ENCODE peak calls at places on chromosomes 11 and 22, in seven cellular contexts. One of them, this sample, is unnamed.
A peak's percentile ranks its signal among the peaks of the same experiment; 100 is the strongest.

GRCh38 chr11:95089620-95090542 is at the start of gene ENDOD1:
- DNase-seq in cardiac fibroblast: peak; percentile 81
- DNase-seq in suprapubic skin: peak; percentile 89
- DNase-seq in brain microvascular endothelial cell: peak; percentile 65
- DNase-seq in OCI-LY7: peak; percentile 88
- DNase-seq in bronchial epithelial cell: peak; percentile 70
- DNase-seq in mammary epithelial cell: peak; percentile 83
- DNase-seq in this sample: peak; percentile 90

GRCh38 chr11:128342511-128343133 is 244.7 kb downstream of the ETS1 start:
- DNase-seq in brain microvascular endothelial cell: peak; percentile 79
- DNase-seq in cardiac fibroblast: peak; percentile 97
- DNase-seq in mammary epithelial cell: peak; percentile 26
- DNase-seq in bronchial epithelial cell: peak; percentile 93
- DNase-seq in OCI-LY7: peak; percentile 42
- DNase-seq in suprapubic skin: no peak
- DNase-seq in this sample: peak; percentile 81

GRCh38 chr22:37126383-37126782 is 16.9 kb upstream of the TMPRSS6 start:
- DNase-seq in OCI-LY7: no peak
- DNase-seq in mammary epithelial cell: no peak
- DNase-seq in cardiac fibroblast: peak; percentile 8
- DNase-seq in suprapubic skin: no peak
- DNase-seq in bronchial epithelial cell: no peak
- DNase-seq in brain microvascular endothelial cell: no peak
- DNase-seq in this sample: peak; percentile 68

GRCh38 chr11:34185926-34186841 is 80.8 kb downstream of the NAT10 start:
- DNase-seq in OCI-LY7: no peak
- DNase-seq in bronchial epithelial cell: peak; percentile 43
- DNase-seq in mammary epithelial cell: no peak
- DNase-seq in cardiac fibroblast: no peak
- DNase-seq in suprapubic skin: no peak
- DNase-seq in brain microvascular endothelial cell: no peak
- DNase-seq in this sample: no peak

GRCh38 chr11:128437137-128437536 is 150.2 kb downstream of the ETS1 start:
- DNase-seq in cardiac fibroblast: peak; percentile 52
- DNase-seq in brain microvascular endothelial cell: peak; percentile 60
- DNase-seq in suprapubic skin: no peak
- DNase-seq in bronchial epithelial cell: no peak
- DNase-seq in OCI-LY7: no peak
- DNase-seq in mammary epithelial cell: no peak
- DNase-seq in this sample: no peak

GRCh38 chr22:22753526-22754267 is 109.3 kb downstream of the GGTLC2 start:
- DNase-seq in cardiac fibroblast: peak; percentile 55
- DNase-seq in brain microvascular endothelial cell: peak; percentile 12
- DNase-seq in mammary epithelial cell: peak; percentile 5
- DNase-seq in bronchial epithelial cell: peak; percentile 35
- DNase-seq in OCI-LY7: peak; percentile 86
- DNase-seq in suprapubic skin: no peak
- DNase-seq in this sample: peak; percentile 64

GRCh38 chr11:64721359-64721699 is 1.7 kb downstream of the NRXN2 start:
- DNase-seq in mammary epithelial cell: no peak
- DNase-seq in brain microvascular endothelial cell: no peak
- DNase-seq in bronchial epithelial cell: no peak
- DNase-seq in suprapubic skin: no peak
- DNase-seq in OCI-LY7: no peak
- DNase-seq in cardiac fibroblast: no peak
- DNase-seq in this sample: no peak

GRCh38 chr22:47064416-47064815 is 302.0 kb downstream of the TBC1D22A start:
- DNase-seq in brain microvascular endothelial cell: no peak
- DNase-seq in cardiac fibroblast: no peak
- DNase-seq in OCI-LY7: no peak
- DNase-seq in suprapubic skin: no peak
- DNase-seq in bronchial epithelial cell: no peak
- DNase-seq in mammary epithelial cell: no peak
- DNase-seq in this sample: no peak

GRCh38 chr22:43851058-43851978 is 11.0 kb downstream of the SULT4A1 start:
- DNase-seq in mammary epithelial cell: no peak
- DNase-seq in OCI-LY7: no peak
- DNase-seq in brain microvascular endothelial cell: no peak
- DNase-seq in cardiac fibroblast: no peak
- DNase-seq in suprapubic skin: peak; percentile 58
- DNase-seq in bronchial epithelial cell: no peak
- DNase-seq in this sample: no peak

GRCh38 chr11:9577032-9577431 is 3.6 kb downstream of the WEE1 start:
- DNase-seq in suprapubic skin: no peak
- DNase-seq in brain microvascular endothelial cell: peak; percentile 52
- DNase-seq in mammary epithelial cell: peak; percentile 66
- DNase-seq in cardiac fibroblast: peak; percentile 72
- DNase-seq in OCI-LY7: no peak
- DNase-seq in bronchial epithelial cell: peak; percentile 74
- DNase-seq in this sample: no peak

GRCh38 chr22:41565403-41566054 is 4.7 kb downstream of the CSDC2 start:
- DNase-seq in suprapubic skin: no peak
- DNase-seq in OCI-LY7: no peak
- DNase-seq in mammary epithelial cell: peak; percentile 76
- DNase-seq in brain microvascular endothelial cell: peak; percentile 82
- DNase-seq in cardiac fibroblast: peak; percentile 85
- DNase-seq in bronchial epithelial cell: peak; percentile 74
- DNase-seq in this sample: no peak

GRCh38 chr11:14132312-14132711 is 169.8 kb downstream of the SPON1 start:
- DNase-seq in mammary epithelial cell: no peak
- DNase-seq in cardiac fibroblast: no peak
- DNase-seq in OCI-LY7: no peak
- DNase-seq in brain microvascular endothelial cell: no peak
- DNase-seq in bronchial epithelial cell: no peak
- DNase-seq in suprapubic skin: no peak
- DNase-seq in this sample: no peak

GRCh38 chr11:12606597-12606996 is 67.6 kb upstream of the TEAD1 start:
- DNase-seq in suprapubic skin: no peak
- DNase-seq in cardiac fibroblast: peak; percentile 82
- DNase-seq in OCI-LY7: no peak
- DNase-seq in brain microvascular endothelial cell: peak; percentile 58
- DNase-seq in mammary epithelial cell: no peak
- DNase-seq in bronchial epithelial cell: peak; percentile 11
- DNase-seq in this sample: no peak

GRCh38 chr22:32380991-32381390 is 23.3 kb downstream of the RFPL3 start:
- DNase-seq in mammary epithelial cell: peak; percentile 75
- DNase-seq in cardiac fibroblast: no peak
- DNase-seq in OCI-LY7: no peak
- DNase-seq in suprapubic skin: no peak
- DNase-seq in brain microvascular endothelial cell: no peak
- DNase-seq in bronchial epithelial cell: peak; percentile 68
- DNase-seq in this sample: no peak

GRCh38 chr11:7905961-7906429 is 25.1 kb downstream of the OR10A6 start:
- DNase-seq in mammary epithelial cell: peak; percentile 73
- DNase-seq in brain microvascular endothelial cell: no peak
- DNase-seq in cardiac fibroblast: no peak
- DNase-seq in OCI-LY7: no peak
- DNase-seq in suprapubic skin: no peak
- DNase-seq in bronchial epithelial cell: peak; percentile 62
- DNase-seq in this sample: no peak

GRCh38 chr11:116719102-116719501 is 53.7 kb downstream of the BUD13 start:
- DNase-seq in bronchial epithelial cell: no peak
- DNase-seq in brain microvascular endothelial cell: no peak
- DNase-seq in cardiac fibroblast: no peak
- DNase-seq in OCI-LY7: no peak
- DNase-seq in mammary epithelial cell: no peak
- DNase-seq in suprapubic skin: no peak
- DNase-seq in this sample: no peak

GRCh38 chr11:104968856-104969776 is 742 bp upstream of the CASP4 start:
- DNase-seq in brain microvascular endothelial cell: peak; percentile 5
- DNase-seq in suprapubic skin: no peak
- DNase-seq in bronchial epithelial cell: no peak
- DNase-seq in mammary epithelial cell: peak; percentile 41
- DNase-seq in cardiac fibroblast: peak; percentile 64
- DNase-seq in OCI-LY7: no peak
- DNase-seq in this sample: no peak

GRCh38 chr11:59918494-59918893 is 19.7 kb upstream of the OOSP1 start:
- DNase-seq in brain microvascular endothelial cell: peak; percentile 43
- DNase-seq in OCI-LY7: no peak
- DNase-seq in mammary epithelial cell: peak; percentile 74
- DNase-seq in cardiac fibroblast: peak; percentile 61
- DNase-seq in bronchial epithelial cell: peak; percentile 12
- DNase-seq in suprapubic skin: no peak
- DNase-seq in this sample: no peak

GRCh38 chr11:66882540-66882939 is 25.7 kb downstream of the LRFN4 start:
- DNase-seq in OCI-LY7: no peak
- DNase-seq in suprapubic skin: no peak
- DNase-seq in mammary epithelial cell: no peak
- DNase-seq in cardiac fibroblast: no peak
- DNase-seq in bronchial epithelial cell: no peak
- DNase-seq in brain microvascular endothelial cell: no peak
- DNase-seq in this sample: no peak

GRCh38 chr11:66881927-66882452 is 25.1 kb downstream of the LRFN4 start:
- DNase-seq in brain microvascular endothelial cell: no peak
- DNase-seq in OCI-LY7: no peak
- DNase-seq in suprapubic skin: no peak
- DNase-seq in mammary epithelial cell: no peak
- DNase-seq in bronchial epithelial cell: no peak
- DNase-seq in cardiac fibroblast: no peak
- DNase-seq in this sample: no peak

GRCh38 chr11:66879583-66879982 is 22.7 kb downstream of the LRFN4 start:
- DNase-seq in suprapubic skin: no peak
- DNase-seq in brain microvascular endothelial cell: no peak
- DNase-seq in cardiac fibroblast: no peak
- DNase-seq in bronchial epithelial cell: no peak
- DNase-seq in mammary epithelial cell: no peak
- DNase-seq in OCI-LY7: no peak
- DNase-seq in this sample: no peak

GRCh38 chr11:66880484-66881211 is 23.8 kb downstream of the LRFN4 start:
- DNase-seq in bronchial epithelial cell: peak; percentile 86
- DNase-seq in mammary epithelial cell: peak; percentile 92
- DNase-seq in brain microvascular endothelial cell: no peak
- DNase-seq in suprapubic skin: no peak
- DNase-seq in OCI-LY7: peak; percentile 25
- DNase-seq in cardiac fibroblast: no peak
- DNase-seq in this sample: no peak

GRCh38 chr11:66881436-66881835 is 24.6 kb downstream of the LRFN4 start:
- DNase-seq in suprapubic skin: no peak
- DNase-seq in bronchial epithelial cell: no peak
- DNase-seq in brain microvascular endothelial cell: no peak
- DNase-seq in OCI-LY7: no peak
- DNase-seq in mammary epithelial cell: no peak
- DNase-seq in cardiac fibroblast: no peak
- DNase-seq in this sample: no peak
- TF ChIP-seq CTCF in suprapubic skin: no peak
- TF ChIP-seq CTCF in bronchial epithelial cell: no peak
- TF ChIP-seq CTCF in brain microvascular endothelial cell: no peak
- TF ChIP-seq CTCF in OCI-LY7: peak; percentile 31
- TF ChIP-seq CTCF in mammary epithelial cell: no peak
- TF ChIP-seq CTCF in cardiac fibroblast: no peak
- TF ChIP-seq CTCF in this sample: no peak

GRCh38 chr11:115324569-115325432 is 179.4 kb downstream of the CADM1 start:
- DNase-seq in mammary epithelial cell: peak; percentile 50
- DNase-seq in OCI-LY7: peak; percentile 79
- DNase-seq in bronchial epithelial cell: peak; percentile 60
- DNase-seq in suprapubic skin: no peak
- DNase-seq in cardiac fibroblast: peak; percentile 50
- DNase-seq in brain microvascular endothelial cell: peak; percentile 42
- DNase-seq in this sample: peak; percentile 69
- H3K4me3 ChIP-seq in mammary epithelial cell: no peak overlapping the region
- H3K4me3 ChIP-seq in OCI-LY7: no peak overlapping the region
- H3K4me3 ChIP-seq in bronchial epithelial cell: no peak overlapping the region
- H3K4me3 ChIP-seq in suprapubic skin: no peak overlapping the region
- H3K4me3 ChIP-seq in cardiac fibroblast: no peak overlapping the region
- H3K4me3 ChIP-seq in brain microvascular endothelial cell: no peak overlapping the region
- H3K4me3 ChIP-seq in this sample: no peak overlapping the region

DNA sequence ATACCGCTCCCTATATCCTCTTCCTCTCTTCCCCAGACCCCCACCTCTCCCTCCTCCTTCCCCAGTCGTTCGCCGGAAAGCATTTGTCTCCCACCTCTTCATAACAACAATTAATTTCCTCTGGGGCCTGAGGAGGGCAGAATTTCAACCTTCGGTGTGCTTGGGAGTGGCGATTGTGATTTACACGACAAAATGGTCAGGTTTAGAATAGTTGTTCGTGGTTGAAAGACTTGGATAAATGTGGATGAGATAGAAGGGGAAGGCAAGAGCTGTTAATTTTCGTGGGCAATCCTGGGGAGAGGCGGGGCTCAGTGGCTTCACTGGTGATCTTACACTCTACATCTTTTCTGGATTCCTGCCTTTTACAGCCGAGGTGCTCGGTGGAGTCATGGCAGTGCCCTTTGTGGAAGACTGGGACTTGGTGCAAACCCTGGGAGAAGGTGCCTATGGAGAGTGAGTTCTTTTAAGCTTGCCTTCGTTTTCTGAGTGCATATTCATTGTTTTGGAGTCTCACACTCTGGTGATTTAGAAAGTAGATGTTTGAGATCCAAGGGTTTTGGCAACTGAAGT is 1.5 kb downstream of the CHEK1 start:
- DNase-seq in brain microvascular endothelial cell: no peak
- DNase-seq in bronchial epithelial cell: no peak
- DNase-seq in mammary epithelial cell: no peak
- DNase-seq in OCI-LY7: peak; percentile 77
- DNase-seq in cardiac fibroblast: no peak
- DNase-seq in suprapubic skin: no peak
- DNase-seq in this sample: peak; percentile 66
- TF ChIP-seq CTCF in brain microvascular endothelial cell: peak; percentile 65
- TF ChIP-seq CTCF in bronchial epithelial cell: peak; percentile 25
- TF ChIP-seq CTCF in mammary epithelial cell: no peak
- TF ChIP-seq CTCF in OCI-LY7: peak; percentile 75
- TF ChIP-seq CTCF in cardiac fibroblast: peak; percentile 31
- TF ChIP-seq CTCF in suprapubic skin: no peak
- TF ChIP-seq CTCF in this sample: peak; percentile 32

DNA sequence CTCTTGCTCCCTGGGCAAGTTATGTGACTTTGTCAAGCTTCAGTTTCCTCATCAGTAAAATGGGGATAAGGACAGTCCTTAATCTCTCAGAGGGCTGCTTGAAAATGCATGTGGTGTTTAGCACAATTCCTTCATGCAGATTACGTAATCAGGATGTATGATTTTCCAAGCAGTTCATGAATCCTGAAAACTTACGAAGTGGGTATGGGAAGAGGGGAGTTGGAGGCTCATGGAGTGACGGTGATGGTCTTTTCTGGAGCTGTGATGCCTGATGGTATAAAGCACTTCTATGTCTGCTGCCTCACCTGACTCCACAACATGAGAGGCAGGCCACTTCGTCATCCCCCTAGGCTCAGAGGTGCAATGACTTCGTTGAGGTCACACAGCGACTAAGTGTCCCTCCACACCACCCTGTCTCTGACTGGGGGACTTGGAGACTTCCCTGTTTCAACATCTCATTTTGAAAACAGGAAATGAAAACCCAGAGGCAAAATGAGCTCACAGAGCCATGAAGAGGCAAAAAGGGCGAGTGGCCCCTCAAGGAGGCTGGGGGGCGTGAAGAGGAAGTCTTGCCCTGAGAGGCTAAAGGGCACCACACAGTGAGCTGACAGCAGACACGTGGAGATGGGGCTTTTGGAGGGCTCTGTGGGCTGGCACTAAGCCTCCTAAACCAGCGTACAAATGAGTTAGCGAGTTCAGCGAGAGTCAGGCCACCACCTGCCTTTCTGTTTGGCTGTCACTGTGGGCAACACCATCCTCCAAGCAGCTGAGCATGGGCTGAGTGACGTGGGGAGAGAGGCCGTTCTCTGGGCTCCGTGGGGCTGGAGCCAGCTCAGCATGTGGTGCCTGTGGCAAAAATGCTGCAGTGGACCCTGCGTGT is 10.1 kb downstream of the MCM5 start:
- DNase-seq in cardiac fibroblast: no peak
- DNase-seq in OCI-LY7: peak; percentile 90
- DNase-seq in mammary epithelial cell: no peak
- DNase-seq in bronchial epithelial cell: no peak
- DNase-seq in suprapubic skin: no peak
- DNase-seq in brain microvascular endothelial cell: no peak
- DNase-seq in this sample: peak; percentile 90
- H3K4me3 ChIP-seq in cardiac fibroblast: no peak overlapping the region
- H3K4me3 ChIP-seq in OCI-LY7: peak overlapping the region; percentile 50
- H3K4me3 ChIP-seq in mammary epithelial cell: no peak overlapping the region
- H3K4me3 ChIP-seq in bronchial epithelial cell: no peak overlapping the region
- H3K4me3 ChIP-seq in suprapubic skin: no peak overlapping the region
- H3K4me3 ChIP-seq in brain microvascular endothelial cell: no peak overlapping the region
- H3K4me3 ChIP-seq in this sample: peak overlapping the region; percentile 30

This sample was measured in GM12865.